ENCODE peak calls at places on chromosomes 12 and 14, in six cellular contexts. G is skeletal muscle cell, C is neuronal stem cell, A is NCI-H82, W is NCI-H1417, K is endothelial cell of umbilical vein. Z is an unnamed sample.

GRCh38 chr12:94187351-94187750 is 39.0 kb downstream of the PLXNC1 start:
- DNase-seq in G (no peak), C (no peak), A (no peak), W (peak), K (no peak), Z (no peak)

GRCh38 chr14:51676549-51676948 is 24.8 kb downstream of the FRMD6 start:
- DNase-seq in G (no peak), C (no peak), A (no peak), W (no peak), K (no peak), Z (no peak)

GRCh38 chr14:87286191-87286590 is 706.8 kb downstream of the GALC start:
- DNase-seq in G (no peak), C (no peak), A (no peak), W (no peak), K (no peak), Z (no peak)

GRCh38 chr12:123713398-123714301 is 1.5 kb downstream of the ATP6V0A2 start:
- DNase-seq in G (no peak), C (no peak), A (peak), W (peak), K (peak), Z (no peak)

GRCh38 chr14:96632363-96632758 is 130.2 kb downstream of the PAPOLA start:
- DNase-seq in G (no peak), C (no peak), A (no peak), W (no peak), K (no peak), Z (no peak)

GRCh38 chr12:56808954-56809353 is 45.8 kb downstream of the HSD17B6 start:
- DNase-seq in G (no peak), C (no peak), A (no peak), W (no peak), K (no peak), Z (no peak)

GRCh38 chr12:116294464-116295002 is 17.0 kb upstream of the MED13L start:
- DNase-seq in G (no peak), C (no peak), A (peak), W (peak), K (no peak), Z (no peak)

GRCh38 chr12:47943492-47944359 is 19.7 kb upstream of the TMEM106C start:
- DNase-seq in G (no peak), C (no peak), A (no peak), W (no peak), K (no peak), Z (no peak)

GRCh38 chr12:57520008-57520726 is at the start of gene DDIT3:
- DNase-seq in G (peak), C (peak), A (peak), W (peak), K (peak), Z (peak)

GRCh38 chr12:103877934-103878510 is 37.0 kb upstream of the NT5DC3 start:
- DNase-seq in G (no peak), C (peak), A (peak), W (peak), K (peak), Z (peak)

GRCh38 chr14:66070542-66071319 is 415.4 kb upstream of the CCDC196 start:
- DNase-seq in G (no peak), C (peak), A (peak), W (peak), K (peak), Z (no peak)

GRCh38 chr14:76926521-76927251 is 100.5 kb downstream of the LRRC74A start:
- DNase-seq in G (no peak), C (no peak), A (peak), W (peak), K (no peak), Z (no peak)

GRCh38 chr12:114682920-114683708 is 861 bp downstream of the TBX3 start:
- DNase-seq in G (no peak), C (no peak), A (peak), W (no peak), K (peak), Z (no peak)

GRCh38 chr14:45939572-45939971 is 686.6 kb upstream of the MIS18BP1 start:
- DNase-seq in G (no peak), C (no peak), A (no peak), W (no peak), K (no peak), Z (no peak)

GRCh38 chr12:94987806-94988205 is 15.7 kb downstream of the NDUFA12 start:
- DNase-seq in G (no peak), C (no peak), A (no peak), W (no peak), K (no peak), Z (no peak)

GRCh38 chr12:114316076-114316475 is 89.9 kb downstream of the TBX5 start:
- DNase-seq in G (no peak), C (no peak), A (no peak), W (no peak), K (no peak), Z (peak)

GRCh38 chr14:104252256-104253215 is 114.1 kb downstream of the KIF26A start:
- DNase-seq in G (no peak), C (no peak), A (no peak), W (peak), K (no peak), Z (no peak)

GRCh38 chr12:57154076-57154475 is 6.7 kb upstream of the LRP1-AS start:
- DNase-seq in G (no peak), C (no peak), A (no peak), W (no peak), K (no peak), Z (no peak)

GRCh38 chr12:3218150-3218845 is 141.1 kb downstream of the TSPAN9 start:
- DNase-seq in G (peak), C (no peak), A (peak), W (peak), K (peak), Z (peak)

GRCh38 chr12:41992029-41992428 is 152.6 kb downstream of the GXYLT1 start:
- DNase-seq in G (no peak), C (no peak), A (no peak), W (peak), K (no peak), Z (no peak)

GRCh38 chr14:95303552-95303951 is 16.2 kb downstream of the CLMN start:
- DNase-seq in G (no peak), C (no peak), A (peak), W (peak), K (no peak), Z (no peak)

GRCh38 chr14:94764573-94764972 is 5.3 kb downstream of the GSC start:
- DNase-seq in G (no peak), C (no peak), A (no peak), W (no peak), K (no peak), Z (no peak)

GRCh38 chr14:38290601-38291190 is 34.8 kb upstream of the CLEC14A start:
- DNase-seq in G (peak), C (no peak), A (no peak), W (peak), K (peak), Z (peak)

GRCh38 chr12:4909397-4909733 is 340 bp upstream of the KCNA1 start:
- DNase-seq in G (no peak), C (no peak), A (no peak), W (peak), K (no peak), Z (no peak)

GRCh38 chr12:41943671-41944070 is 201.0 kb downstream of the GXYLT1 start:
- DNase-seq in G (no peak), C (no peak), A (no peak), W (no peak), K (no peak), Z (no peak)

GRCh38 chr12:27274706-27275105 is 30.6 kb downstream of the STK38L start:
- DNase-seq in G (no peak), C (no peak), A (no peak), W (no peak), K (peak), Z (no peak)

GRCh38 chr14:103726474-103726873 is 10.9 kb downstream of the ZFYVE21 start:
- DNase-seq in G (no peak), C (no peak), A (no peak), W (no peak), K (no peak), Z (no peak)

GRCh38 chr12:91883811-91884210 is 261.8 kb downstream of the BTG1 start:
- DNase-seq in G (no peak), C (no peak), A (no peak), W (no peak), K (no peak), Z (no peak)

GRCh38 chr14:92513966-92514843 is 624 bp downstream of the RIN3 start:
- DNase-seq in G (no peak), C (no peak), A (no peak), W (no peak), K (peak), Z (no peak)

GRCh38 chr12:70043490-70044138 is 199.6 kb upstream of the CNOT2 start:
- DNase-seq in G (no peak), C (no peak), A (no peak), W (no peak), K (no peak), Z (no peak)

GRCh38 chr12:47903927-47904646 is 707 bp downstream of the VDR start:
- DNase-seq in G (peak), C (no peak), A (no peak), W (no peak), K (peak), Z (peak)

GRCh38 chr14:75979071-75979571 is 2.7 kb downstream of the TGFB3 start:
- DNase-seq in G (no peak), C (no peak), A (peak), W (peak), K (no peak), Z (no peak)

GRCh38 chr14:35829449-35829848 is 3.3 kb downstream of the BRMS1L start:
- DNase-seq in G (no peak), C (no peak), A (no peak), W (no peak), K (no peak), Z (peak)

GRCh38 chr12:4736048-4736447 is 15.8 kb downstream of the GALNT8 start:
- DNase-seq in G (no peak), C (no peak), A (peak), W (no peak), K (no peak), Z (no peak)

GRCh38 chr14:75389679-75390078 is 38.1 kb upstream of the JDP2 start:
- DNase-seq in G (peak), C (no peak), A (no peak), W (no peak), K (no peak), Z (peak)

GRCh38 chr14:27553820-27554219 is 956.0 kb upstream of the NOVA1 start:
- DNase-seq in G (no peak), C (no peak), A (peak), W (peak), K (peak), Z (no peak)